ENCODE peak calls at places on chromosomes 2 and 18, in seven cellular contexts. J is brain microvascular endothelial cell, H is AG10803, T is PC-9, L is prostate gland, D is K562, X is AG04450. V is an unnamed sample.

GRCh38 chr18:54551590-54551989 is 39.5 kb upstream of the DYNAP start:
- DNase-seq in H (no peak), T (no peak), X (no peak), J (no peak), D (no peak), L (no peak), V (no peak)

GRCh38 chr2:113136828-113137775 is 9.7 kb downstream of the IL1RN start:
- DNase-seq in X (peak), J (peak), H (peak), D (peak), T (no peak), L (peak), V (peak)

GRCh38 chr2:68466361-68466777 is 725 bp downstream of the FBXO48 start:
- DNase-seq in J (peak), D (peak), X (peak), L (peak), H (peak), T (peak), V (peak)

GRCh38 chr2:148253716-148254115 is 232.8 kb downstream of the MBD5 start:
- DNase-seq in D (peak), X (no peak), T (no peak), L (no peak), H (no peak), J (no peak), V (no peak)

GRCh38 chr2:71125506-71126294 is 4.3 kb downstream of the MCEE start:
- DNase-seq in X (no peak), H (no peak), J (no peak), T (no peak), D (no peak), L (no peak), V (no peak)

GRCh38 chr2:170339324-170339723 is 161.4 kb downstream of the MYO3B start:
- DNase-seq in X (no peak), H (no peak), J (no peak), D (peak), L (no peak), T (no peak), V (no peak)

GRCh38 chr2:160224060-160224459 is 24.0 kb upstream of the ITGB6 start:
- DNase-seq in D (peak), H (peak), T (no peak), L (no peak), X (peak), J (peak), V (peak)

GRCh38 chr2:62334440-62335058 is 138.6 kb downstream of the B3GNT2 start:
- DNase-seq in X (no peak), H (no peak), L (no peak), D (no peak), J (no peak), T (no peak), V (no peak)

GRCh38 chr2:234754126-234754525 is 197.7 kb upstream of the SH3BP4 start:
- DNase-seq in L (no peak), D (no peak), X (no peak), T (no peak), J (peak), H (no peak), V (no peak)

GRCh38 chr18:12652861-12653401 is 5.0 kb downstream of the SPIRE1 start:
- DNase-seq in H (peak), L (no peak), X (no peak), T (no peak), J (no peak), D (peak), V (no peak)

GRCh38 chr18:43982582-43982981 is 698.1 kb upstream of the SETBP1 start:
- DNase-seq in J (no peak), L (no peak), X (no peak), D (no peak), H (no peak), T (no peak), V (no peak)

GRCh38 chr2:230956827-230957755 is 32.0 kb upstream of the GPR55 start:
- DNase-seq in T (peak), H (peak), X (no peak), L (peak), J (peak), D (peak), V (peak)

GRCh38 chr2:181679544-181679979 is 755 bp downstream of the NEUROD1 start:
- DNase-seq in L (no peak), J (no peak), X (no peak), H (no peak), T (no peak), D (no peak), V (no peak)

GRCh38 chr2:58959996-58960395 is 718.9 kb upstream of the FANCL start:
- DNase-seq in D (peak), L (no peak), J (no peak), T (no peak), X (no peak), H (no peak), V (no peak)

GRCh38 chr2:99878951-99879350 is 263.4 kb downstream of the AFF3 start:
- DNase-seq in X (peak), J (peak), T (no peak), H (peak), D (no peak), L (no peak), V (no peak)

GRCh38 chr2:33839791-33840190 is 240.7 kb upstream of the FAM98A start:
- DNase-seq in L (no peak), D (no peak), T (no peak), J (no peak), H (no peak), X (no peak), V (no peak)

GRCh38 chr2:45836740-45837139 is 185.3 kb downstream of the PRKCE start:
- DNase-seq in J (no peak), H (no peak), D (no peak), T (no peak), X (no peak), L (no peak), V (no peak)

GRCh38 chr2:204545861-204546773 is 842 bp downstream of the PARD3B start:
- DNase-seq in L (peak), J (no peak), T (peak), H (no peak), D (no peak), X (no peak), V (no peak)
- TF ChIP-seq CTCF in L (no peak), J (no peak), T (no peak), H (no peak), D (no peak), X (no peak), V (no peak)

GRCh38 chr2:191008286-191008685 is 5.7 kb downstream of the STAT1 start:
- DNase-seq in J (no peak), T (no peak), H (no peak), L (no peak), D (no peak), X (no peak), V (no peak)

GRCh38 chr2:191006997-191007604 is 6.9 kb downstream of the STAT1 start:
- DNase-seq in H (no peak), J (no peak), D (no peak), T (no peak), L (no peak), X (no peak), V (no peak)

GRCh38 chr2:191010887-191011885 is 2.8 kb downstream of the STAT1 start:
- DNase-seq in T (no peak), L (no peak), J (no peak), D (no peak), X (no peak), H (no peak), V (no peak)

GRCh38 chr2:191012346-191012745 is 1.6 kb downstream of the STAT1 start:
- DNase-seq in J (no peak), X (no peak), L (no peak), H (no peak), T (no peak), D (no peak), V (no peak)

GRCh38 chr2:191009541-191010374 is 4.2 kb downstream of the STAT1 start:
- DNase-seq in H (peak), J (no peak), L (no peak), T (no peak), D (no peak), X (no peak), V (no peak)
- H3K4me3 ChIP-seq in H (no peak), J (no peak), L (no peak), T (no peak), D (no peak), X (no peak), V (no peak)

DNA sequence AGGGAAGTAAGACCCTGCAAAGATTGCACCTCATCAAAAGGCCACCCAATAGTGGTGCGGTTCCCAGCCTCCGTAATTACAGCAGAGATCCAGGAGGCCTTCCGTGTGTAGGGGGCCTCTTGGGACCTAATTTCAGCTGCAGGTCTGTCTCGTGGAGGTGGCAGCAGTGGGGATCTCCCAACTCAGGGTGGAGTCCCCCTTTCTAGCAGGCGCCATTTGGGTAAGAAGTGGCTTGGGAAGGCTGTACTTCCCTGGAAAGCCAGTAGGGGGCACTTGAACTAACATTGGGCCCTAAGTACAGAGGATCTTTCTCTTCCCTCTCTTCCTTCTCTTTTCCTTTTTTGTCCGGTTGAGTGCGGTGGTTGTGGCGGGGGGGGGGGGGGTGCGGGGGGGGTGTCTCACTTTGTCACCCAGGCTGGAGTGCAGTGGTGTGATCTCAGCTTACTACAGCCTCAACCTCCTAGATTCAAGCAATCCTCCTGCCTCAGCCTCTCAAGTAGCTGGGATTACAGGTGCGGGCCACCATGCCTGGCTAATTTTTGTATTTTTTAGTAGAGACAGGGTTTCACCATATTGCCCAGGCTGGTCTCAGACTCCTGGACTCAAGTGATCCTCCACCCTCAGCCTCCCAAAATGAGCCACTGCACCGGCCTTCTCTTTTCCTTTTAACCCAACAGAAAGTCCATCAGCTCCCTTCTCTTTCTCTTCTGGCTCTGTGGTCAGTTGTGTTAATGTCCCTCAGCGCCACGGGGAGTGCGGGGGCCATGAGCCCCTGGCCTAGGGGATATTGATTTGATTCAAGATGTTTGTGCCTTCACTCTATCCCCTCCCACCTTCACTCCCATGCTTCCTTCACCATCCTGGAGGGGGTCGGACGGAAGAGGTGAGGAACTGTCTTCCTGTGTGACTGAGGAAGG is 32.0 kb downstream of the CENPO start:
- DNase-seq in D (peak), L (no peak), J (no peak), H (no peak), X (no peak), T (no peak), V (no peak)
- TF ChIP-seq CTCF in D (peak), L (no peak), J (peak), H (peak), X (peak), T (peak), V (peak)

GRCh38 chr2:143684731-143685364 is 555.6 kb downstream of the ARHGAP15 start:
- DNase-seq in X (no peak), J (no peak), H (no peak), D (no peak), L (no peak), T (no peak), V (no peak)
- H3K4me3 ChIP-seq in X (no peak), J (no peak), H (no peak), D (no peak), L (no peak), T (no peak), V (no peak)

V was measured in astrocyte of the cerebellum.